ENCODE peak calls at places on chromosomes 12 and 14, in four cellular contexts. M, L, Q and J are unnamed samples.

GRCh38 chr14:29458547-29458946 is 469.1 kb downstream of the PRKD1 start:
- DNase-seq in L (no peak), M (no peak), Q (no peak), J (no peak)

GRCh38 chr14:104870368-104871144 is 5.5 kb downstream of the CEP170B start:
- DNase-seq in Q (peak), L (no peak), M (peak), J (peak)

GRCh38 chr14:94377866-94378470 is 10.4 kb downstream of the SERPINA1 start:
- DNase-seq in Q (no peak), M (no peak), L (no peak), J (no peak)

GRCh38 chr14:96827310-96827709 is 30.1 kb downstream of the VRK1 start:
- DNase-seq in M (no peak), Q (no peak), L (no peak), J (no peak)

GRCh38 chr14:54220122-54220691 is 176.6 kb upstream of the CDKN3 start:
- DNase-seq in M (no peak), L (no peak), Q (peak), J (no peak)

GRCh38 chr12:49621651-49622500 is 1.5 kb upstream of the PRPF40B start:
- DNase-seq in L (no peak), M (peak), Q (no peak), J (no peak)

GRCh38 chr12:95215925-95216324 is 1.3 kb downstream of the FGD6 start:
- DNase-seq in Q (no peak), L (no peak), M (no peak), J (peak)

GRCh38 chr14:71751264-71751663 is 181.0 kb upstream of the RGS6 start:
- DNase-seq in M (peak), L (no peak), Q (no peak), J (no peak)

GRCh38 chr12:80353254-80353653 is 90.8 kb upstream of the PTPRQ start:
- DNase-seq in Q (no peak), M (no peak), L (no peak), J (peak)

GRCh38 chr14:33794791-33795300 is 156.0 kb downstream of the EGLN3 start:
- DNase-seq in M (no peak), L (no peak), Q (no peak), J (no peak)

GRCh38 chr14:63542231-63542999 is 762 bp downstream of the PPP2R5E start:
- DNase-seq in Q (peak), M (peak), L (no peak), J (no peak)

GRCh38 chr14:100898465-100898864 is 5.1 kb downstream of the RTL1 start:
- DNase-seq in M (no peak), Q (peak), L (no peak), J (no peak)

GRCh38 chr12:5139751-5140150 is 96.1 kb downstream of the KCNA5 start:
- DNase-seq in Q (no peak), M (no peak), L (no peak), J (no peak)

GRCh38 chr12:5140190-5140589 is 96.5 kb downstream of the KCNA5 start:
- DNase-seq in Q (no peak), L (no peak), M (no peak), J (no peak)

GRCh38 chr12:5138845-5139244 is 95.2 kb downstream of the KCNA5 start:
- DNase-seq in M (no peak), Q (no peak), L (no peak), J (no peak)

GRCh38 chr12:5138256-5138655 is 94.6 kb downstream of the KCNA5 start:
- DNase-seq in L (no peak), Q (no peak), M (no peak), J (no peak)

DNA sequence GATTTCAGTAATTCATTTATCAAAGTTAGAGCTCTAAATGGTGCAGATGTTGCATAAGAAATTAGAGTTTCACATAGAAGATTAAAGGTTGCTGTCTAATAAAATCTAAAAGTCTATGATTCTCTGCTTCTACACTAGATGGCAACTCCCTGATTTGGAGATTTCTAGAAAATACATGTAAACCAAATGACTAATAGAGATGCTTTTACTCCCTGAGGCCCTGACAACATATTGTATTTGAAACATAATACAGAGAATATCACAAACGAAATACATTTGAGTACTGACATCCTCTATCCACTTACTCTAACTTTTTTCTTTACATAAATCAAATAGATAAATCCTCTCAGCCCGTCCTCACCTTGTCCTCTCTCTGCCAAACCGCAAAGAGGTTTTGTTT is 91.4 kb downstream of the KCNA5 start:
- DNase-seq in Q (no peak), L (no peak), M (no peak), J (no peak)
- TF ChIP-seq SRF in Q (no peak), L (no peak), M (no peak), J (no peak)

DNA sequence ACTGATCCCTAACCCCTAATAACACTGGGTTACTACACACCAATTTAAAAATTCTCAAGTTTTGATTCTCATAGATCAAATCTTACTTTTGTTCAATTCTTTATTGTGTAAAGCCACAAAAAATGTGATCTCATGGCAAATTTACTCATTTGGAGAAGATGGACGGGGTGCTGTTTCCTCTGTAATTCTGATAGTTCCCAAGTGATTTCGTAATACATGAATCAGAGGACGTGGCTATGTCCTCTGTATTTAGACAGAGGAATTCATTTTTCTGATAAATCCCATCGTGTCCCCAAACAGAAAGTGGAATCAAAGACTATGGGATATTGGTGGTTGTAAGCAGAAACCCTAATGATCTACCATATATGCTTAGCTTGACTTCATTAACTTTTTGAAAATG is 76.6 kb upstream of the GNG2 start:
- DNase-seq in L (no peak), M (no peak), Q (no peak), J (no peak)
- TF ChIP-seq RFX5 in L (no peak), M (no peak), Q (no peak), J (no peak)

GRCh38 chr12:128818065-128819022 is 5.4 kb downstream of the SLC15A4 start:
- DNase-seq in L (no peak), Q (no peak), M (no peak), J (no peak)
- TF ChIP-seq SRF in L (no peak), Q (no peak), M (no peak), J (no peak)

DNA sequence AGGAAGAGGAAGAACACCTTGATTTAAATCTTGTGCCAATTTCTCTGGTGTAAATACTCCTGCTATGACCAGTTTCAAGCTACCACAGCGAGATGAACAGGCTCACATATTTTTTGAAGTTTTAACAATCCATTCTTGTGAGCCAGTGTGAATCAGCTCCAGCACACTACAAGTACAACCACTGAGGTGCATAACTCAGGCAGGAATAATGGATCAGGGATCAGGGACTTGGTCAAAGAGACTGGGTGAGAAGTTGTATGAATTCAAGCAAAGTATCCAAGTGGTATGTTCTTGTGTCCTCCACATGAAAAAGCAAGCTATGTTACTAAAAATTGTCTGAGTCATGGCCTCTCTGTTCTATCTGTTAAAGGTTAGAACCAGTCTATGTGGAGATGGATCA is 35.2 kb upstream of the KITLG start:
- DNase-seq in Q (no peak), L (no peak), M (no peak), J (no peak)
- TF ChIP-seq RFX5 in Q (no peak), L (no peak), M (no peak), J (no peak)

DNA sequence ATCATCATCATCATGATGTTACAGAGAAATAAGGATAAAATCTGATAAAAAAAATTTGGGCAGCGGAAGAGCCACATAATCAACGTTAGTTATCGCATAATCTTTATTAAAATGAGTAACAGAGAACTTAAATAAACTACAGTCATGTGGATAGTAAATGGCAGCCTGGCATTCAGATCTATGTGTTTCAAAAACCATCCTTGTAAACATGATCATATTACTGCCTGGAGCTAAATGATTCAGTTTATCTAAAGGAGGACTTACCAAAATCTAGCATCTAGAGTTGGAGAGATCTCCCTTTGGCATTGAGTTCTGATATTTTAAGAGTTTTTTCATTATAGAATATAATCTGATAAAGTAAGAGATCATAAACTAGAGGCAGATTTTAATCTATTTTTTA is 200.1 kb upstream of the MGAT4C start:
- DNase-seq in M (no peak), L (no peak), Q (no peak), J (no peak)
- TF ChIP-seq SRF in M (no peak), L (no peak), Q (no peak), J (no peak)

GRCh38 chr12:118103231-118103600 is 595 bp downstream of the VSIG10 start:
- DNase-seq in M (no peak), Q (peak), L (no peak), J (no peak)
- TF ChIP-seq RFX5 in M (no peak), Q (no peak), L (no peak), J (no peak)

GRCh38 chr12:115384391-115384790 is 700.4 kb upstream of the TBX3 start:
- DNase-seq in L (no peak), M (no peak), Q (no peak), J (no peak)
- TF ChIP-seq SRF in L (no peak), M (no peak), Q (no peak), J (no peak)

DNA sequence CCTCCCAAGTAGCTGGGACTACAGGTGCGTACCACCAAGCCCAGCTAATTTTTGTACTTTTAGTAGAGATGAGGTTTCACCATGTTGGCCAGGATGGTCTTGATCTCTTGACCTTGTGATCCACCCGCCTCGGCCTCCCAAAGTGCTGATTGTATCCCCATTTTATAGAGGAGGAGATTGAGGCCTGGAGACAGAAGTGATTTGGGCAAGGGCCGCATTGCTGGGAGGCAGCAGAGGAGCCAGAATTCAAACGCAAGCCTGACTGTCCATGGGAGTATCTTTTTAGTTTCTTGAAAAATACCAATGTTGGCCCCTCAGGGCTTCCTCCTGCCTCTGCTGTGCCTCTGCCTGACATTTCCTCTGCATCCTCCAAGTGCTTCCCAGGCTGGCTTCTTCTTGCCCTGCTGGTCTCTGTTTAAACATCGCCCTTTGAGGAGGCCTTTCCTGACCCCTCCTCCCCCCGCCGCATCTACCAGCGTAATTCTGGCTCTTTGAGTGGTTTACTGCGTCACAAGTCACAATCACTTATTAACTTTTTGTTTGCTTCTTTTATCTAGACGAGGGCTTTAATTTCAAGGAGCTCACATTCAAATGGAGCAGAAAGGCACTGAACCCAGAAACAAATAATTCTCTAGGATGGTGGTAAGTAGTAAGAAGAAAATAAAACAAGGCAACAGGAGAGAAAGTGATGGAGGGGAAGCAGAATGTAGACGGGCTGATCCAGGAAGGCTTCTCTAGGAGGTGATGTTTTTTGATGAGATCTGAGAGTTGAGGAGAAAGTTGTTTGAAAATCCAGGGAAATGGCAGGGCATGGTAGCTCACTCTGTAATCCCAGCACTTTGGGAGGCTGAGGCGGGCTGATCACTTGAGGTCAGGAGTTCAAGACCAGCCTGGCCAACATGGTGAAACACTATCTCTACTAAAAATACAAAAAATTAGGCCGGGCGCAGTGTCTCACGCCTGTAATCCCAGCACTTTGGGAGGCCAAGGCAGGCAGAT is 91.0 kb upstream of the MED13L start:
- DNase-seq in M (no peak), L (no peak), Q (no peak), J (no peak)
- TF ChIP-seq RFX5 in M (no peak), L (no peak), Q (no peak), J (no peak)

GRCh38 chr12:131909596-131910219 is 15.3 kb downstream of the ULK1 start:
- DNase-seq in L (no peak), M (no peak), Q (no peak), J (no peak)

GRCh38 chr12:131908082-131908715 is 13.8 kb downstream of the ULK1 start:
- DNase-seq in Q (no peak), M (no peak), L (no peak), J (no peak)

GRCh38 chr12:131910302-131911110 is 16.1 kb downstream of the ULK1 start:
- DNase-seq in L (no peak), Q (no peak), M (no peak), J (no peak)

GRCh38 chr12:131907379-131908081 is 13.1 kb downstream of the ULK1 start:
- DNase-seq in L (no peak), Q (no peak), M (no peak), J (no peak)

DNA sequence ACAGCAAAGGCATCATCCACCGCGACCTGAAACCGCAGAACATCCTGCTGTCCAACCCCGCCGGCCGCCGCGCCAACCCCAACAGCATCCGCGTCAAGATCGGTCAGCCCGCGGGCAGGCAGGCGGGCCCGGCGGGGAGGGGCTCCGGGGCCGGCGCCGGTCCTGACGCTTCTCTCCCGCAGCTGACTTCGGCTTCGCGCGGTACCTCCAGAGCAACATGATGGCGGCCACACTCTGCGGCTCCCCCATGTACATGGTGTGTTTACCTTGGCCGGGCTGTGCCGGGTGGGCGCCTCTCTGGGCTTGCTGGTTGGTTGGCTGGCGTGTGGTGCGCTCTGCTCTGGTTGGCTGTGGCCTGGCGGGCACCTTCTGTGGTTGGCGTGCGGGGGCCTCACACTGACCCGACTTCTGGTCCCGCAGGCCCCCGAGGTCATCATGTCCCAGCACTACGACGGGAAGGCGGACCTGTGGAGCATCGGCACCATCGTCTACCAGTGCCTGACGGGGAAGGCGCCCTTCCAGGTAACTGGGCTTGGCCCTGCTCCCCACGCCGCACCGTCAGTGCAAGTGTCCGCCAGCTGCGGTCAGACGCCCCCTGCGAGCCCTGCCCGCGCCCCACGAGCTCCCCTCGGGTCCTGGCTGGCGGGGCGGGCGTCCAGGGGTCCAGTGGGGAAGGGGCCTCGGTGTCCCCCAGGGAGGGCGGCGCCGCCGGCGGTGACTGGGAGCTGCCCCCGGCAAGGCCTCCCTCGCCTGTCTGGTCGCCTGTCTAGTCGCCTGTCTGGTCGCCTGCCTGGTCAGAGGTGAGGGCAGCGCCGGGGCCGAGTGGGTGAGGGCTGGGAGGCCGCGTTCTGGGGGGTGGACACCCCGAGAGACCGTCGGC is 14.5 kb downstream of the ULK1 start:
- DNase-seq in Q (no peak), M (no peak), L (no peak), J (no peak)
- TF ChIP-seq SRF in Q (no peak), M (no peak), L (no peak), J (no peak)

DNA sequence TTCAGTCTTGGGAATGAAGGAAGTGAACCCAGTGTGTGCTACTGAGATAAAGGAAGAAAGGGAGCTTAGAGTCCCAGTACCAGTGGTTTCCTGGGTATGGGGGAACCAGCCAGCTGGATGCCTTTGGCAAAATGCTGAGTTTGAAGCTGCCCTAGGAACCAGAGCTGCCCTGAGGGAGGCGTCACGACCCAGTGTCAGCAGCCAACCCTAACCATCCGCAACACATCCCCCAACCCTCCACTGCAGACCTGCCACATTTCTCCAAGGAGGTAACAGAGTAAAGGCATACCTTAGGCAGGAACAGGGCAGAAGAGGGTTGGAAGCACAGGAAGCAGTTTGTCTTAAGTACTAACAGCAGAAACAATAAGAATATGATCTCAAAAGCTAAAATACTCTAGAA is 28.6 kb downstream of the PRDM4 start:
- DNase-seq in M (no peak), L (no peak), Q (no peak), J (no peak)
- TF ChIP-seq RFX5 in M (no peak), L (no peak), Q (no peak), J (no peak)